ENCODE peak calls at places on chromosomes 1 and 21, in five cellular contexts. T is naive thymus-derived CD4-positive, alpha-beta T cell; O is NCI-H1105; A is Kasumi-1; Y is GM13976. F is an unnamed sample.
A peak's percentile ranks its signal among the peaks of the same experiment; 100 is the strongest.

GRCh38 chr21:41142051-41142795 is 25.7 kb upstream of the BACE2 start:
- DNase-seq in O (no peak), T (no peak), Y (no peak), A (no peak), F (no peak)

GRCh38 chr1:209168204-209168603 is 415.3 kb upstream of the CAMK1G start:
- DNase-seq in A (no peak), Y (no peak), O (no peak), T (no peak), F (no peak)

GRCh38 chr1:169867012-169867679 is 26.6 kb downstream of the SCYL3 start:
- DNase-seq in A (no peak), Y (no peak), O (no peak), T (no peak), F (no peak)

GRCh38 chr1:12171206-12172041 is 4.6 kb downstream of the TNFRSF1B start:
- DNase-seq in T (no peak), A (no peak), O (no peak), Y (no peak), F (no peak)

GRCh38 chr21:45768741-45769049 is 125.2 kb downstream of the PCBP3 start:
- DNase-seq in Y (peak; percentile 27), O (no peak), T (no peak), A (no peak), F (no peak)

GRCh38 chr1:206482611-206483010 is 12.3 kb downstream of the IKBKE start:
- DNase-seq in A (no peak), Y (no peak), T (no peak), O (peak; percentile 36), F (no peak)

GRCh38 chr1:164648211-164649080 is 89.5 kb downstream of the PBX1 start:
- DNase-seq in A (no peak), T (no peak), Y (no peak), O (no peak), F (no peak)

GRCh38 chr1:173853074-173853473 is 14.7 kb downstream of the GAS5 start:
- DNase-seq in O (no peak), T (no peak), A (no peak), Y (no peak), F (no peak)

GRCh38 chr1:92961131-92961895 is at the start of gene DIPK1A:
- DNase-seq in T (peak; percentile 78), Y (peak; percentile 87), A (peak; percentile 53), O (peak; percentile 69), F (peak; percentile 66)

GRCh38 chr1:229171934-229172333 is 99.0 kb upstream of the RAB4A start:
- DNase-seq in Y (no peak), T (no peak), O (peak; percentile 73), A (no peak), F (no peak)

GRCh38 chr1:60280256-60280655 is 206.7 kb upstream of the C1orf87 start:
- DNase-seq in Y (no peak), O (no peak), A (no peak), T (no peak), F (no peak)

GRCh38 chr1:223662943-223663342 is 2.6 kb downstream of the CAPN8 start:
- DNase-seq in Y (no peak), T (no peak), A (peak; percentile 28), O (no peak), F (no peak)

GRCh38 chr1:26190373-26190987 is at the start of gene CATSPER4:
- DNase-seq in O (no peak), Y (no peak), A (peak; percentile 28), T (no peak), F (no peak)

GRCh38 chr1:119266858-119267257 is 101.7 kb upstream of the HAO2 start:
- DNase-seq in A (no peak), O (no peak), T (no peak), Y (no peak), F (no peak)

GRCh38 chr1:7223334-7224080 is 438.3 kb downstream of the CAMTA1 start:
- DNase-seq in Y (no peak), T (no peak), O (no peak), A (no peak), F (no peak)

GRCh38 chr1:40783001-40783905 is at the start of gene KCNQ4:
- DNase-seq in O (peak; percentile 41), A (peak; percentile 19), T (no peak), Y (peak; percentile 50), F (no peak)

GRCh38 chr1:40897499-40897898 is 35.3 kb upstream of the CITED4 start:
- DNase-seq in Y (no peak), T (no peak), O (no peak), A (no peak), F (no peak)

GRCh38 chr1:46687910-46688509 is 16.4 kb downstream of the TEX38 start:
- DNase-seq in Y (no peak), A (no peak), O (no peak), T (no peak), F (no peak)

GRCh38 chr1:229191066-229191674 is 79.7 kb upstream of the RAB4A start:
- DNase-seq in T (no peak), A (no peak), Y (no peak), O (no peak), F (no peak)